ENCODE peak calls at places on chromosomes 6 and 20, in seven cellular contexts. V is AG10803; T is CD8-positive, alpha-beta T cell; S is dorsolateral prefrontal cortex; N is WTC11; Z is ascending aorta; A is OCI-LY7. P is an unnamed sample.

GRCh38 chr6:26044140-26045045 is 42.8 kb upstream of the HFE start:
- DNase-seq in N (no peak), V (peak), T (peak), A (peak), Z (peak), S (no peak), P (no peak)

GRCh38 chr6:55469829-55470438 is 109.1 kb downstream of the HMGCLL1 start:
- DNase-seq in N (no peak), V (no peak), A (no peak), T (no peak), Z (no peak), S (no peak), P (no peak)

GRCh38 chr6:85494551-85495337 is 44.9 kb downstream of the NT5E start:
- DNase-seq in T (no peak), S (no peak), A (no peak), Z (no peak), N (no peak), V (peak), P (no peak)

GRCh38 chr6:167291623-167292300 is 647 bp downstream of the UNC93A start:
- DNase-seq in A (no peak), S (no peak), T (no peak), N (no peak), V (no peak), Z (no peak), P (no peak)

GRCh38 chr6:105174512-105174911 is 5.3 kb downstream of the POPDC3 start:
- DNase-seq in V (peak), S (no peak), T (no peak), A (no peak), Z (no peak), N (no peak), P (no peak)

GRCh38 chr6:25002326-25003066 is 66.7 kb upstream of the RIPOR2 start:
- DNase-seq in V (peak), Z (no peak), A (no peak), N (no peak), S (no peak), T (no peak), P (no peak)

GRCh38 chr6:126047648-126048047 is 61.3 kb downstream of the TRMT11 start:
- DNase-seq in A (no peak), Z (no peak), V (no peak), T (no peak), S (no peak), N (no peak), P (no peak)

GRCh38 chr6:47700596-47700995 is 2.2 kb downstream of the ADGRF4 start:
- DNase-seq in Z (no peak), S (no peak), N (no peak), V (no peak), A (no peak), T (no peak), P (no peak)

GRCh38 chr20:57498425-57499400 is 26.2 kb downstream of the CTCFL start:
- DNase-seq in T (peak), Z (no peak), S (no peak), N (peak), V (peak), A (peak), P (peak)

GRCh38 chr6:70312165-70312564 is 9.3 kb upstream of the COL9A1 start:
- DNase-seq in N (no peak), A (no peak), T (no peak), V (peak), Z (no peak), S (no peak), P (no peak)

GRCh38 chr20:35171753-35172433 is at the start of gene PROCR:
- DNase-seq in T (peak), A (no peak), V (peak), Z (peak), N (peak), S (peak), P (peak)

GRCh38 chr6:30787954-30788353 is 43.6 kb upstream of the IER3 start:
- DNase-seq in T (no peak), V (peak), A (no peak), N (no peak), Z (no peak), S (no peak), P (no peak)

GRCh38 chr6:108654465-108655106 is 93.9 kb downstream of the FOXO3 start:
- DNase-seq in Z (no peak), T (no peak), S (no peak), A (no peak), N (no peak), V (no peak), P (no peak)

GRCh38 chr20:20083796-20084195 is 31.5 kb downstream of the CFAP61 start:
- DNase-seq in T (no peak), S (no peak), A (peak), V (peak), N (no peak), Z (no peak), P (no peak)

GRCh38 chr20:45322952-45323383 is 14.9 kb upstream of the MATN4 start:
- DNase-seq in Z (no peak), T (no peak), S (no peak), A (peak), N (no peak), V (peak), P (no peak)

GRCh38 chr6:12092762-12093161 is 80.7 kb downstream of the HIVEP1 start:
- DNase-seq in V (no peak), N (no peak), T (no peak), Z (no peak), S (no peak), A (no peak), P (no peak)

GRCh38 chr20:51752343-51752951 is 15.7 kb downstream of the ATP9A start:
- DNase-seq in T (no peak), A (no peak), N (no peak), V (peak), S (no peak), Z (no peak), P (no peak)

GRCh38 chr6:34692280-34692679 is 4.3 kb downstream of the ILRUN start:
- DNase-seq in V (no peak), S (no peak), T (no peak), Z (no peak), A (no peak), N (no peak), P (no peak)

GRCh38 chr20:63653974-63654680 is 903 bp upstream of the STMN3 start:
- DNase-seq in T (no peak), N (no peak), Z (no peak), A (no peak), V (no peak), S (no peak), P (no peak)

GRCh38 chr20:10792291-10792690 is 118.5 kb upstream of the JAG1 start:
- DNase-seq in A (no peak), Z (no peak), S (no peak), T (no peak), V (no peak), N (no peak), P (no peak)

GRCh38 chr6:143260857-143261256 is 189.6 kb downstream of the ADAT2 start:
- DNase-seq in Z (no peak), N (no peak), V (peak), S (no peak), A (no peak), T (no peak), P (no peak)

GRCh38 chr6:50952092-50952932 is 133.6 kb downstream of the TFAP2B start:
- DNase-seq in S (no peak), T (no peak), V (peak), A (no peak), Z (no peak), N (no peak), P (no peak)

GRCh38 chr20:52404676-52405075 is 213.1 kb upstream of the ZFP64 start:
- DNase-seq in S (no peak), Z (no peak), N (no peak), V (no peak), T (no peak), A (no peak), P (no peak)

GRCh38 chr6:12232821-12233220 is 57.3 kb upstream of the EDN1 start:
- DNase-seq in N (no peak), S (no peak), V (no peak), A (no peak), Z (no peak), T (no peak), P (no peak)

GRCh38 chr6:49523901-49524300 is 24.2 kb downstream of the GLYATL3 start:
- DNase-seq in S (no peak), T (no peak), V (no peak), Z (no peak), N (no peak), A (no peak), P (no peak)

GRCh38 chr6:29593199-29593598 is 8.3 kb downstream of the OR2H2 start:
- DNase-seq in T (no peak), N (no peak), S (no peak), Z (no peak), V (no peak), A (no peak), P (no peak)

GRCh38 chr6:22095886-22096285 is 200.9 kb downstream of the PRL start:
- DNase-seq in S (no peak), N (no peak), A (no peak), T (no peak), Z (no peak), V (no peak), P (no peak)

GRCh38 chr6:151021878-151022277 is 156.4 kb downstream of the MTHFD1L start:
- DNase-seq in N (no peak), T (no peak), V (no peak), A (no peak), Z (no peak), S (no peak), P (peak)

GRCh38 chr6:10976571-10976970 is 67.5 kb downstream of the ELOVL2 start:
- DNase-seq in V (no peak), N (no peak), Z (no peak), A (no peak), S (no peak), T (no peak), P (no peak)

GRCh38 chr6:27176096-27176495 is 71.4 kb upstream of the PRSS16 start:
- DNase-seq in N (no peak), A (no peak), S (no peak), V (peak), T (peak), Z (no peak), P (no peak)

DNA sequence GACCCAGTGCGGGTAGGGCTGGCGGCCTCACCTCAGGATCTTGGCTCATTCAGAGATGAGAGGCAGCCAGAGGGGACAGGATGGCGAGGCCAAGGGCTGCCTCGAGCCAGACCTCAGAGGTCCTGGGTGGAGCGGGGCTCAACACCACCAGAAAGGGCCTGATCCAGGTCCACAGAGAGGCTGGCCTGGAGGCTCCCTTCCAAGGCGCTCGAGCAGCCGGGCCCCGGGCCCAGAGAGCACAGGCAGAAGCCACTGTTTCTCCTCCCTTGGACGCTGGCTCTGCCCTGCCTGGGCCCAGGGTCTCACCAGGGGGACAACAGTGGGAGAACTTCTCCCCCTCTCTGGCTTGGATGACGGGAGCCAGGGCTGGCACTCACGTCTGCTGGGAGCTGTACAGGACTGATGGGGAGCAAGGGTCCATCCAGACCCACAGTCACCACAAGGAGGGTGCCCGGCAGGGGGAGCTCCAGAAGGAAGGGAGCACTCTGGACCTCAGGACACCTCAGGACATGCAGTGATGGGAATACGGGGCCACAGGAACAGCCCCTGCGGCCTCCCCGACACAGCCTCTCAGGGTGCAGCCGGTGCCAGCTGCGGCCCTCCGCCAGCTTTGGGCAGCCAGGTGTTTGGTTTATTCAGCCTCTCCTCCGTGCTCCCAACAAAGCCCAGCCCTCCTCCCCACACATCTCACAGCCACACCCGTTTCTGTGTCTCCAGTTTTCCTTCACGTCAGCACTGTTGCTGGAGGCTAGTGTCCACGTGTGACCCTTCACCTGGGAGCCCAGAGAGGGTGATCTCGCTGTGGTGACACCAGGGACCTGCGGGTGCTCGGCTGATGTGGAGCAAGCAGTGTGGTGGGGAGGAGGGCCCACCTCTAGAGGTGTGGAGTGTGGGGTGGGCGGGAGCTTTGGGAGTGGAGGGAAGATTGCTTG is 8.7 kb downstream of the RPS21 start:
- DNase-seq in S (no peak), N (no peak), T (no peak), V (no peak), A (no peak), Z (no peak), P (no peak)
- TF ChIP-seq CTCF in S (no peak), N (no peak), T (no peak), V (no peak), A (peak), Z (no peak), P (no peak)

GRCh38 chr20:44253528-44253927 is 6.4 kb downstream of the GDAP1L1 start:
- DNase-seq in N (peak), S (no peak), T (no peak), Z (no peak), A (no peak), V (no peak), P (no peak)
- TF ChIP-seq CTCF in N (no peak), S (no peak), T (no peak), Z (no peak), A (no peak), V (peak), P (no peak)

GRCh38 chr6:111357680-111358079 is 125.3 kb downstream of the REV3L start:
- DNase-seq in A (no peak), T (no peak), N (no peak), S (no peak), Z (no peak), V (peak), P (no peak)

GRCh38 chr6:111356551-111356950 is 126.5 kb downstream of the REV3L start:
- DNase-seq in S (no peak), A (no peak), Z (no peak), T (no peak), N (no peak), V (no peak), P (no peak)

GRCh38 chr6:111367393-111368088 is 115.5 kb downstream of the REV3L start:
- DNase-seq in N (no peak), T (no peak), Z (no peak), V (no peak), S (no peak), A (no peak), P (no peak)

GRCh38 chr6:111358454-111358853 is 124.6 kb downstream of the REV3L start:
- DNase-seq in T (no peak), Z (no peak), A (no peak), V (no peak), N (no peak), S (no peak), P (no peak)

DNA sequence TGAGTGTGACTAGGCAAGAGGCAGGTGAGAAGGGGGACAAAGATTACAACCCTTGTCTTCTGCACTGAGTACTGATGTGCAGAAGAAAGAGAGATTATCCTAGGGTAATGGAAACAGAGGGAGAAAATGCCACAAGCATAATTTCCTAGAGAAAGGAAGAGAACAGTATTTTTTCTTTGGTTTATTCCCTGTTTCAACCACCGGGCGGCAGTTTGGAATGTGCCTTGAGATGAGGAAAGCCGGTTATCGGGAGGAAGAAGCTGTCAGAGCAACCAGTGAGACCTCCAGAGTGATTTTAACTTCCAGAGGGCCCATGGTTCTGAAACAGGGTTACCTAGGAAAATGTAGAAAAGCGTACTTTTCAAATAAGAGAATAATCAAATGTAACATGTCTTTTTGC is 121.4 kb downstream of the REV3L start:
- DNase-seq in A (peak), S (no peak), V (peak), N (peak), T (no peak), Z (no peak), P (peak)
- TF ChIP-seq CTCF in A (peak), S (peak), V (peak), N (no peak), T (no peak), Z (peak), P (peak)

GRCh38 chr6:32969685-32970412 is 1.5 kb downstream of the BRD2 start:
- DNase-seq in A (peak), V (peak), N (peak), S (peak), Z (peak), T (peak), P (peak)

GRCh38 chr6:32967151-32968091 is 973 bp upstream of the BRD2 start:
- DNase-seq in Z (no peak), T (no peak), V (peak), N (peak), S (no peak), A (peak), P (peak)

GRCh38 chr6:32970413-32971244 is 2.2 kb downstream of the BRD2 start:
- DNase-seq in T (peak), S (peak), N (peak), A (peak), V (peak), Z (peak), P (peak)

GRCh38 chr6:32968093-32968769 is at the start of gene BRD2:
- DNase-seq in A (peak), T (peak), V (peak), N (peak), Z (peak), S (peak), P (peak)

DNA sequence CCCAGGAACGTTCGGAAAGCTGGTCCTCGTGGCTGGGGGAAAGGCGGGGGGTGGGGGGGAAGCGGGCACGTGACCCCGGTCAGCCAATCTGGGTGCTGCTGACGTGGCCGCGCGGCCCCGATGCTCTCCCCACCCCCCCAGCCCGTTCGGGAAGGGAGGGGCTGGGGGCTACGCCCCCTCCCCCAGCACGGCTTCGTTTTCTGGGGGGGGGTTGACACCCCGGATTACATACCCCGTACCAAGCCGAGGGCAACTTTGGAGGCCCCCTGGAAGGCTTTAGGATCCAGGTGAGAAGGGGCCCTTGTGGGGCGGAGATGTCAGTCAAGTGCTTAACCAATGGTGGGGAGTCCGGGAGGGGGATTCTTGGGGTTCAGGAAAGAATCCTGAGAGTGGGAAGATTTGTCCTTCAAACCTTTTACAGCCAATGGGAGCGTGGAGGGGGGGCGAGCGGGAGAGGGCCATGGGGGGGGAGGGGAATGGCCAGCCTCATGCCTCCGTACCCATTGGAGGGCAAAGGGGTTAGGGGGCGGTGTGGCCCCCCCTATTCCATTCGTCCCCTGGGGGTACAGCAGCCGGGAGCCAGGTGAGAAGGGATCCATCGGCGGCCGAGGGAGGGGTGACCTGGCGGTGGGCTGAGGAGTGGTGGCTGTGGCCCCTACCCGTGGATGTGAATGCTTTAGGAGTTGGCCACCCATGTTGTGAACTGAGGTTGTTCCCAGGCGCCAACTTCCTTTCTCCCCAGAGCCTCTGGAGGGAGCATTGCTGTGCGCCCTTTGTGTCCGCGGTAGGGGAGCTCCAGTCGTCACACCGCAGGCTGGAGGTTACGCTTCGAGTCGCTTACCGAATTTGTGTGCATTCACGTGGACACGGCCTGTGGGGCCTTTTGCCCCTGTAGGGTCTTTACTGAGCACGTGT is 633 bp downstream of the BRD2 start:
- DNase-seq in V (peak), A (peak), S (peak), T (peak), Z (peak), N (peak), P (peak)
- TF ChIP-seq CTCF in V (peak), A (peak), S (peak), T (no peak), Z (no peak), N (no peak), P (no peak)

GRCh38 chr20:43702502-43702901 is 24.3 kb downstream of the GTSF1L start:
- DNase-seq in A (no peak), V (no peak), N (no peak), Z (no peak), S (no peak), T (no peak), P (no peak)
- TF ChIP-seq CTCF in A (no peak), V (no peak), N (no peak), Z (no peak), S (no peak), T (no peak), P (no peak)

GRCh38 chr6:99282479-99283062 is 66.9 kb downstream of the FAXC start:
- DNase-seq in A (peak), Z (no peak), V (peak), T (no peak), S (no peak), N (no peak), P (no peak)
- TF ChIP-seq CTCF in A (peak), Z (no peak), V (peak), T (no peak), S (peak), N (peak), P (peak)

GRCh38 chr6:87407896-87408720 is at the start of gene CFAP206:
- DNase-seq in Z (peak), V (peak), N (peak), S (peak), A (peak), T (peak), P (peak)
- TF ChIP-seq CTCF in Z (no peak), V (no peak), N (no peak), S (peak), A (peak), T (no peak), P (no peak)

GRCh38 chr6:129852257-129852858 is 8.8 kb downstream of the TMEM244 start:
- DNase-seq in N (no peak), A (no peak), Z (no peak), V (no peak), S (no peak), T (no peak), P (no peak)
- TF ChIP-seq CTCF in N (no peak), A (no peak), Z (no peak), V (no peak), S (no peak), T (no peak), P (no peak)

DNA sequence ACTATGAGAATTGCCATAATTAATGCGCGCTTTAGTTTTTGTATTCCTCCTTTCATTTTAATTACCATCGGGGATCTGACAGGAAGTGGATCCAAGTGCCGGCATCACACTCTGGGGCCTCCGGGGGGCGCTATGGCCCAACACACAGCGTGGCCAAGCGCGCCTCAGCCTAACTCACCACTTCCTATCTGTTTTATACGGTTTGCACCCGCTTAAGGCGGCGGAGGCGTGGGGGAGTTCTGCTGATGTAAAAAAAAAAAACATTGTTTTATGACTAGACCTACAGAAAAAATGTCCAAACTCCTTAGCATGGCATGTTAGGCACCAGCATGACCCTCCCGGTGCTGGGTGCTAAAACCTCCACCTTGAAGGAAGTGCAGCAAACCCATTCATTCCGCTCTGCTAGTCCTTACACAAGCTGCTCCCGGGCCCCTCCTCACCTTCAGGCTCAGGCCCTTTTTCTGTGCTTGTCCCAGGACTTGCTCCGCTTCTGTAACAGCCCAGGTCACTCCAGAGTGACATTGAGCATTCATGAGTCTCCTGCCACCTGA is 4.5 kb upstream of the EBF4 start:
- DNase-seq in T (peak), Z (no peak), N (peak), V (no peak), A (peak), S (no peak), P (peak)
- TF ChIP-seq CTCF in T (peak), Z (no peak), N (peak), V (peak), A (peak), S (peak), P (peak)